ENCODE peak calls at places on chromosomes 2 and 18, in eight cellular contexts. One of them, this sample, is unnamed.

GRCh38 chr2:10042301-10043161 is 819 bp upstream of the KLF11 start:
- DNase-seq in epithelial cell of esophagus: peak
- DNase-seq in BE2C: no peak
- DNase-seq in K562: peak
- DNase-seq in choroid plexus epithelial cell: peak
- DNase-seq in cardiac muscle cell: peak
- DNase-seq in heart left ventricle: peak
- DNase-seq in bronchial epithelial cell: no peak
- DNase-seq in this sample: no peak

GRCh38 chr18:47036298-47036874 is 965 bp upstream of the ELOA2 start:
- DNase-seq in epithelial cell of esophagus: peak
- DNase-seq in BE2C: peak
- DNase-seq in K562: peak
- DNase-seq in choroid plexus epithelial cell: peak
- DNase-seq in cardiac muscle cell: peak
- DNase-seq in heart left ventricle: no peak
- DNase-seq in bronchial epithelial cell: peak
- DNase-seq in this sample: peak

GRCh38 chr2:143802242-143802641 is 673.0 kb downstream of the ARHGAP15 start:
- DNase-seq in epithelial cell of esophagus: peak
- DNase-seq in BE2C: no peak
- DNase-seq in K562: no peak
- DNase-seq in choroid plexus epithelial cell: peak
- DNase-seq in cardiac muscle cell: no peak
- DNase-seq in heart left ventricle: no peak
- DNase-seq in bronchial epithelial cell: peak
- DNase-seq in this sample: no peak

GRCh38 chr2:140747665-140748064 is 1383.2 kb downstream of the LRP1B start:
- DNase-seq in epithelial cell of esophagus: no peak
- DNase-seq in BE2C: no peak
- DNase-seq in K562: no peak
- DNase-seq in choroid plexus epithelial cell: no peak
- DNase-seq in cardiac muscle cell: no peak
- DNase-seq in heart left ventricle: no peak
- DNase-seq in bronchial epithelial cell: no peak
- DNase-seq in this sample: no peak

GRCh38 chr2:169193624-169194023 is 124.3 kb downstream of the DHRS9 start:
- DNase-seq in epithelial cell of esophagus: no peak
- DNase-seq in BE2C: no peak
- DNase-seq in K562: no peak
- DNase-seq in choroid plexus epithelial cell: no peak
- DNase-seq in cardiac muscle cell: no peak
- DNase-seq in heart left ventricle: no peak
- DNase-seq in bronchial epithelial cell: no peak
- DNase-seq in this sample: no peak

GRCh38 chr2:145503511-145503910 is 983.6 kb upstream of the ZEB2 start:
- DNase-seq in epithelial cell of esophagus: peak
- DNase-seq in BE2C: no peak
- DNase-seq in K562: no peak
- DNase-seq in choroid plexus epithelial cell: peak
- DNase-seq in cardiac muscle cell: no peak
- DNase-seq in heart left ventricle: no peak
- DNase-seq in bronchial epithelial cell: no peak
- DNase-seq in this sample: no peak

GRCh38 chr2:14621114-14621513 is 11.4 kb upstream of the LRATD1 start:
- DNase-seq in epithelial cell of esophagus: peak
- DNase-seq in BE2C: no peak
- DNase-seq in K562: no peak
- DNase-seq in choroid plexus epithelial cell: no peak
- DNase-seq in cardiac muscle cell: no peak
- DNase-seq in heart left ventricle: no peak
- DNase-seq in bronchial epithelial cell: peak
- DNase-seq in this sample: no peak

GRCh38 chr2:218405365-218406208 is 5.9 kb downstream of the CTDSP1 start:
- DNase-seq in epithelial cell of esophagus: no peak
- DNase-seq in BE2C: no peak
- DNase-seq in K562: no peak
- DNase-seq in choroid plexus epithelial cell: no peak
- DNase-seq in cardiac muscle cell: peak
- DNase-seq in heart left ventricle: peak
- DNase-seq in bronchial epithelial cell: no peak
- DNase-seq in this sample: peak

GRCh38 chr18:55321268-55322175 is 266.5 kb downstream of the TCF4 start:
- DNase-seq in epithelial cell of esophagus: peak
- DNase-seq in BE2C: peak
- DNase-seq in K562: no peak
- DNase-seq in choroid plexus epithelial cell: peak
- DNase-seq in cardiac muscle cell: peak
- DNase-seq in heart left ventricle: peak
- DNase-seq in bronchial epithelial cell: peak
- DNase-seq in this sample: peak

GRCh38 chr2:85889648-85890281 is 975 bp upstream of the ST3GAL5 start:
- DNase-seq in epithelial cell of esophagus: no peak
- DNase-seq in BE2C: no peak
- DNase-seq in K562: no peak
- DNase-seq in choroid plexus epithelial cell: no peak
- DNase-seq in cardiac muscle cell: no peak
- DNase-seq in heart left ventricle: no peak
- DNase-seq in bronchial epithelial cell: peak
- DNase-seq in this sample: peak

GRCh38 chr2:84077504-84077903 is 381.6 kb downstream of the SUCLG1 start:
- DNase-seq in epithelial cell of esophagus: peak
- DNase-seq in BE2C: peak
- DNase-seq in K562: peak
- DNase-seq in choroid plexus epithelial cell: no peak
- DNase-seq in cardiac muscle cell: peak
- DNase-seq in heart left ventricle: no peak
- DNase-seq in bronchial epithelial cell: peak
- DNase-seq in this sample: peak

GRCh38 chr2:56102098-56102497 is 81.7 kb upstream of the CCDC85A start:
- DNase-seq in epithelial cell of esophagus: no peak
- DNase-seq in BE2C: no peak
- DNase-seq in K562: no peak
- DNase-seq in choroid plexus epithelial cell: no peak
- DNase-seq in cardiac muscle cell: no peak
- DNase-seq in heart left ventricle: no peak
- DNase-seq in bronchial epithelial cell: no peak
- DNase-seq in this sample: no peak

GRCh38 chr2:38959464-38959863 is 69.8 kb downstream of the ARHGEF33 start:
- DNase-seq in epithelial cell of esophagus: no peak
- DNase-seq in BE2C: no peak
- DNase-seq in K562: no peak
- DNase-seq in choroid plexus epithelial cell: no peak
- DNase-seq in cardiac muscle cell: no peak
- DNase-seq in heart left ventricle: no peak
- DNase-seq in bronchial epithelial cell: no peak
- DNase-seq in this sample: no peak
- H3K4me3 ChIP-seq in epithelial cell of esophagus: peak
- H3K4me3 ChIP-seq in BE2C: no peak
- H3K4me3 ChIP-seq in K562: no peak
- H3K4me3 ChIP-seq in choroid plexus epithelial cell: no peak
- H3K4me3 ChIP-seq in cardiac muscle cell: no peak
- H3K4me3 ChIP-seq in heart left ventricle: peak
- H3K4me3 ChIP-seq in bronchial epithelial cell: no peak
- H3K4me3 ChIP-seq in this sample: no peak

GRCh38 chr2:66390152-66390551 is 44.8 kb upstream of the MEIS1 start:
- DNase-seq in epithelial cell of esophagus: no peak
- DNase-seq in BE2C: no peak
- DNase-seq in K562: no peak
- DNase-seq in choroid plexus epithelial cell: no peak
- DNase-seq in cardiac muscle cell: no peak
- DNase-seq in heart left ventricle: no peak
- DNase-seq in bronchial epithelial cell: peak
- DNase-seq in this sample: no peak
- H3K4me3 ChIP-seq in epithelial cell of esophagus: no peak
- H3K4me3 ChIP-seq in BE2C: no peak
- H3K4me3 ChIP-seq in K562: no peak
- H3K4me3 ChIP-seq in choroid plexus epithelial cell: no peak
- H3K4me3 ChIP-seq in cardiac muscle cell: no peak
- H3K4me3 ChIP-seq in heart left ventricle: no peak
- H3K4me3 ChIP-seq in bronchial epithelial cell: no peak
- H3K4me3 ChIP-seq in this sample: no peak

GRCh38 chr2:42916394-42916793 is 124.0 kb upstream of the HAAO start:
- DNase-seq in epithelial cell of esophagus: no peak
- DNase-seq in BE2C: no peak
- DNase-seq in K562: no peak
- DNase-seq in choroid plexus epithelial cell: no peak
- DNase-seq in cardiac muscle cell: no peak
- DNase-seq in heart left ventricle: no peak
- DNase-seq in bronchial epithelial cell: no peak
- DNase-seq in this sample: no peak
- H3K4me3 ChIP-seq in epithelial cell of esophagus: no peak
- H3K4me3 ChIP-seq in BE2C: no peak
- H3K4me3 ChIP-seq in K562: no peak
- H3K4me3 ChIP-seq in choroid plexus epithelial cell: no peak
- H3K4me3 ChIP-seq in cardiac muscle cell: no peak
- H3K4me3 ChIP-seq in heart left ventricle: no peak
- H3K4me3 ChIP-seq in bronchial epithelial cell: no peak
- H3K4me3 ChIP-seq in this sample: peak

GRCh38 chr2:20226152-20226545 is 1.2 kb upstream of the SDC1 start:
- DNase-seq in epithelial cell of esophagus: no peak
- DNase-seq in BE2C: no peak
- DNase-seq in K562: no peak
- DNase-seq in choroid plexus epithelial cell: no peak
- DNase-seq in cardiac muscle cell: no peak
- DNase-seq in heart left ventricle: no peak
- DNase-seq in bronchial epithelial cell: no peak
- DNase-seq in this sample: peak
- H3K4me3 ChIP-seq in epithelial cell of esophagus: no peak
- H3K4me3 ChIP-seq in BE2C: no peak
- H3K4me3 ChIP-seq in K562: no peak
- H3K4me3 ChIP-seq in choroid plexus epithelial cell: no peak
- H3K4me3 ChIP-seq in cardiac muscle cell: no peak
- H3K4me3 ChIP-seq in heart left ventricle: no peak
- H3K4me3 ChIP-seq in bronchial epithelial cell: no peak
- H3K4me3 ChIP-seq in this sample: no peak